ENCODE peak calls at places on chromosomes 12 and 14, in six cellular contexts. T is ovary, U is keratinocyte, H is dorsolateral prefrontal cortex, M is prostate gland, R is nephron progenitor cell. N is an unnamed sample.

GRCh38 chr12:48183091-48183875 is at the start of gene CCDC184:
- DNase-seq in T (peak; percentile 74), U (no peak), H (peak; percentile 89), M (no peak), R (peak; percentile 68), N (peak; percentile 77)

GRCh38 chr14:104730504-104730903 is 6.5 kb downstream of the ADSS1 start:
- DNase-seq in T (no peak), U (no peak), H (no peak), M (no peak), R (no peak), N (no peak)

GRCh38 chr14:65433646-65434045 is 21.1 kb downstream of the FUT8 start:
- DNase-seq in T (no peak), U (no peak), H (no peak), M (no peak), R (no peak), N (no peak)

GRCh38 chr12:29599397-29599796 is 101.9 kb upstream of the OVCH1 start:
- DNase-seq in T (peak; percentile 56), U (no peak), H (no peak), M (no peak), R (no peak), N (no peak)

GRCh38 chr12:55220725-55221124 is at the start of gene OR10A7:
- DNase-seq in T (no peak), U (no peak), H (no peak), M (no peak), R (no peak), N (no peak)

GRCh38 chr12:107405436-107405835 is 280.2 kb upstream of the PWP1 start:
- DNase-seq in T (no peak), U (no peak), H (no peak), M (peak; percentile 19), R (no peak), N (no peak)

GRCh38 chr12:19885092-19885813 is 446.0 kb downstream of the AEBP2 start:
- DNase-seq in T (peak; percentile 49), U (no peak), H (no peak), M (no peak), R (no peak), N (no peak)

GRCh38 chr14:98974113-98974512 is 297.9 kb downstream of the BCL11B start:
- DNase-seq in T (no peak), U (no peak), H (no peak), M (no peak), R (no peak), N (no peak)

GRCh38 chr12:27331927-27332324 is 710 bp upstream of the BMAL2 start:
- DNase-seq in T (no peak), U (no peak), H (no peak), M (no peak), R (no peak), N (no peak)

GRCh38 chr12:7905071-7905470 is 30.9 kb downstream of the SLC2A3 start:
- DNase-seq in T (no peak), U (no peak), H (no peak), M (no peak), R (no peak), N (no peak)

GRCh38 chr12:26471560-26471959 is 276.2 kb downstream of the SSPN start:
- DNase-seq in T (no peak), U (no peak), H (no peak), M (no peak), R (no peak), N (no peak)

GRCh38 chr12:113727651-113728061 is 238.5 kb downstream of the RBM19 start:
- DNase-seq in T (no peak), U (no peak), H (no peak), M (no peak), R (no peak), N (no peak)

GRCh38 chr12:46702581-46703344 is 123.0 kb downstream of the SLC38A4 start:
- DNase-seq in T (no peak), U (peak; percentile 91), H (no peak), M (peak; percentile 75), R (no peak), N (no peak)

GRCh38 chr12:100058482-100059029 is 73.8 kb upstream of the ANKS1B start:
- DNase-seq in T (no peak), U (peak; percentile 17), H (no peak), M (no peak), R (no peak), N (no peak)

GRCh38 chr12:30880061-30880460 is 46.5 kb upstream of the TSPAN11 start:
- DNase-seq in T (no peak), U (no peak), H (no peak), M (no peak), R (peak; percentile 30), N (no peak)

GRCh38 chr12:93153321-93153720 is 224.2 kb upstream of the EEA1 start:
- DNase-seq in T (no peak), U (no peak), H (no peak), M (no peak), R (no peak), N (no peak)

GRCh38 chr12:78804262-78804661 is 60.3 kb upstream of the SYT1 start:
- DNase-seq in T (no peak), U (no peak), H (no peak), M (no peak), R (no peak), N (no peak)

GRCh38 chr12:125685885-125686284 is 620.6 kb downstream of the AACS start:
- DNase-seq in T (no peak), U (no peak), H (no peak), M (no peak), R (no peak), N (no peak)

GRCh38 chr12:93347054-93347786 is 30.5 kb upstream of the NUDT4 start:
- DNase-seq in T (no peak), U (no peak), H (no peak), M (no peak), R (no peak), N (no peak)

GRCh38 chr12:110916295-110916875 is 4.0 kb downstream of the MYL2 start:
- DNase-seq in T (no peak), U (no peak), H (no peak), M (no peak), R (no peak), N (no peak)

GRCh38 chr14:24903337-24903736 is 146.6 kb downstream of the STXBP6 start:
- DNase-seq in T (no peak), U (no peak), H (no peak), M (no peak), R (no peak), N (no peak)

GRCh38 chr12:112992541-112993398 is 14.5 kb downstream of the OAS2 start:
- DNase-seq in T (peak; percentile 31), U (peak; percentile 41), H (no peak), M (peak; percentile 12), R (peak; percentile 57), N (peak; percentile 75)

GRCh38 chr12:50612882-50613281 is 108.1 kb downstream of the DIP2B start:
- DNase-seq in T (no peak), U (no peak), H (no peak), M (no peak), R (no peak), N (no peak)

DNA sequence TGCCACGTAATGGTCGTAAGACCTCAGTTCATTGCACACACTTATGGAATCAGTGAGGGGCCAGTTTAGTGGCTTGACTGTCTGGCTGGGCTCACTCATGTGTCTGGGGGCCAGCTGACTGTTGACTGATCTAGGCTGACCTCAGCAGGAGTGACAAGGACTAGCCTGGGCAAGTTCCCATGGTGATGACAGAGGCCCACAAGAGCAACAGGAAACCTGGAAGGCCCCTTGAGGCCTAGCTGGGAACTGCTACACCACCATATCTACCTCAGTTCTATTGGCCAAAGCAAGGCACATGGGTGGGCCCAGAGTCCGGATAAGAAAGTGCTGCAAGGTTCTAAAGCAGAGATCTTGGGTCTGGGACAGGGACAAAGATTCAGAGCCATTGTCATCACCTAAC is 21.3 kb upstream of the RFLNA start:
- DNase-seq in T (no peak), U (peak; percentile 50), H (no peak), M (no peak), R (no peak), N (peak; percentile 76)
- TF ChIP-seq CTCF in T (no peak), U (peak; percentile 56), H (no peak), M (no peak), R (no peak), N (peak; percentile 43)

GRCh38 chr12:4738541-4738940 is 18.3 kb downstream of the GALNT8 start:
- DNase-seq in T (no peak), U (no peak), H (no peak), M (no peak), R (no peak), N (no peak)

GRCh38 chr12:4736048-4736447 is 15.8 kb downstream of the GALNT8 start:
- DNase-seq in T (no peak), U (no peak), H (no peak), M (no peak), R (no peak), N (no peak)

GRCh38 chr12:4734625-4735196 is 14.5 kb downstream of the GALNT8 start:
- DNase-seq in T (no peak), U (no peak), H (no peak), M (no peak), R (no peak), N (no peak)
- TF ChIP-seq CTCF in T (no peak), U (no peak), H (no peak), M (no peak), R (no peak), N (no peak)

GRCh38 chr14:69249603-69250002 is 10.4 kb upstream of the GALNT16 start:
- DNase-seq in T (no peak), U (no peak), H (no peak), M (no peak), R (no peak), N (no peak)

GRCh38 chr14:69246331-69246730 is 13.6 kb upstream of the GALNT16 start:
- DNase-seq in T (no peak), U (no peak), H (no peak), M (no peak), R (no peak), N (no peak)

GRCh38 chr14:69244946-69245345 is 15.0 kb upstream of the GALNT16 start:
- DNase-seq in T (no peak), U (no peak), H (no peak), M (no peak), R (no peak), N (no peak)

GRCh38 chr14:69252851-69253250 is 7.1 kb upstream of the GALNT16 start:
- DNase-seq in T (no peak), U (no peak), H (no peak), M (no peak), R (no peak), N (no peak)

GRCh38 chr14:69247691-69248440 is 12.1 kb upstream of the GALNT16 start:
- DNase-seq in T (peak; percentile 83), U (no peak), H (no peak), M (no peak), R (no peak), N (no peak)
- TF ChIP-seq CTCF in T (peak; percentile 22), U (no peak), H (no peak), M (no peak), R (peak; percentile 25), N (peak; percentile 30)

GRCh38 chr12:116700066-116700465 is 37.8 kb downstream of the SPRING1 start:
- DNase-seq in T (no peak), U (no peak), H (no peak), M (no peak), R (no peak), N (no peak)

GRCh38 chr12:116698131-116698495 is 39.8 kb downstream of the SPRING1 start:
- DNase-seq in T (no peak), U (no peak), H (no peak), M (peak; percentile 49), R (no peak), N (no peak)

GRCh38 chr12:116698554-116698953 is 39.3 kb downstream of the SPRING1 start:
- DNase-seq in T (no peak), U (no peak), H (no peak), M (no peak), R (no peak), N (no peak)

GRCh38 chr12:116695464-116695725 is 42.5 kb downstream of the SPRING1 start:
- DNase-seq in T (no peak), U (no peak), H (no peak), M (no peak), R (no peak), N (no peak)

GRCh38 chr12:116697305-116698130 is 40.4 kb downstream of the SPRING1 start:
- DNase-seq in T (no peak), U (no peak), H (no peak), M (peak; percentile 49), R (peak; percentile 36), N (peak; percentile 44)
- TF ChIP-seq CTCF in T (no peak), U (peak; percentile 55), H (no peak), M (no peak), R (peak; percentile 32), N (no peak)